ENCODE peak calls at places on chromosomes 6 and 20, in four cellular contexts. C is iPS-NIHi11, F is iris pigment epithelial cell, L is left ventricle myocardium superior. G is an unnamed sample.

GRCh38 chr20:59455392-59456341 is 148.7 kb upstream of the PHACTR3 start:
- DNase-seq in L (peak; percentile 48), F (peak; percentile 8), C (peak; percentile 55), G (peak; percentile 42)

GRCh38 chr20:33602826-33603590 is 59.1 kb upstream of the C20orf144 start:
- DNase-seq in F (peak; percentile 40), L (no peak), C (no peak), G (no peak)

GRCh38 chr6:125151715-125152114 is 1.9 kb upstream of the TPD52L1 start:
- DNase-seq in F (no peak), C (no peak), L (no peak), G (no peak)

GRCh38 chr20:49615401-49616153 is 47.6 kb upstream of the PTGIS start:
- DNase-seq in F (no peak), C (no peak), L (peak; percentile 85), G (no peak)

GRCh38 chr6:52221302-52221701 is 23.0 kb downstream of the IL17F start:
- DNase-seq in F (no peak), C (no peak), L (no peak), G (no peak)

GRCh38 chr6:163945813-163946212 is 531.3 kb downstream of the QKI start:
- DNase-seq in C (peak; percentile 28), F (no peak), L (no peak), G (no peak)

GRCh38 chr6:165146456-165146855 is 162.9 kb downstream of the C6orf118 start:
- DNase-seq in L (no peak), F (no peak), C (no peak), G (no peak)

GRCh38 chr6:4371207-4371921 is 236.0 kb upstream of the ECI2 start:
- DNase-seq in L (peak; percentile 86), C (no peak), F (peak; percentile 66), G (no peak)

GRCh38 chr6:96468681-96469224 is 52.9 kb upstream of the UFL1 start:
- DNase-seq in F (no peak), C (no peak), L (no peak), G (no peak)

GRCh38 chr6:145031001-145031400 is 704.3 kb downstream of the EPM2A start:
- DNase-seq in L (no peak), F (no peak), C (no peak), G (no peak)

GRCh38 chr6:134814076-134814709 is 135.7 kb downstream of the ALDH8A1 start:
- DNase-seq in F (peak; percentile 84), L (no peak), C (no peak), G (peak; percentile 80)

GRCh38 chr6:144285798-144286502 is 815 bp downstream of the UTRN start:
- DNase-seq in L (peak; percentile 90), C (peak; percentile 52), F (peak; percentile 51), G (peak; percentile 82)

GRCh38 chr20:63589261-63590217 is 15.5 kb upstream of the HELZ2 start:
- DNase-seq in L (no peak), F (no peak), C (no peak), G (no peak)

GRCh38 chr20:39112196-39112743 is 150.1 kb downstream of the DHX35 start:
- DNase-seq in C (peak; percentile 85), F (peak; percentile 45), L (peak; percentile 43), G (peak; percentile 81)

GRCh38 chr6:35359744-35360348 is 17.5 kb downstream of the PPARD start:
- DNase-seq in F (peak; percentile 90), L (peak; percentile 42), C (peak; percentile 42), G (no peak)

GRCh38 chr6:130453230-130453629 is 87.4 kb downstream of the TMEM200A start:
- DNase-seq in C (no peak), L (no peak), F (peak; percentile 91), G (peak; percentile 35)

GRCh38 chr20:62643521-62644043 is 1.3 kb downstream of the SLCO4A1 start:
- DNase-seq in L (no peak), C (no peak), F (no peak), G (no peak)

GRCh38 chr20:33450867-33451266 is 7.3 kb upstream of the SNTA1 start:
- DNase-seq in C (no peak), F (peak; percentile 42), L (no peak), G (no peak)

GRCh38 chr6:147201885-147202515 is 2.2 kb upstream of the STXBP5 start:
- DNase-seq in F (peak; percentile 54), L (peak; percentile 27), C (peak; percentile 18), G (peak; percentile 74)

GRCh38 chr6:147135211-147135672 is 69.0 kb upstream of the STXBP5 start:
- DNase-seq in F (peak; percentile 88), C (no peak), L (no peak), G (no peak)

GRCh38 chr20:4730782-4731181 is 9.1 kb downstream of the PRND start:
- DNase-seq in L (no peak), F (peak; percentile 15), C (peak; percentile 64), G (peak; percentile 22)

GRCh38 chr6:84615113-84615850 is 149.1 kb downstream of the TBX18 start:
- DNase-seq in F (no peak), C (no peak), L (no peak), G (no peak)

GRCh38 chr20:34022154-34022842 is 28.6 kb downstream of the RALY start:
- DNase-seq in L (no peak), F (peak; percentile 11), C (peak; percentile 56), G (peak; percentile 63)

GRCh38 chr6:5290500-5290899 is 29.2 kb downstream of the FARS2 start:
- DNase-seq in F (no peak), L (no peak), C (no peak), G (no peak)

GRCh38 chr6:37679539-37680476 is 17.9 kb downstream of the MDGA1 start:
- DNase-seq in F (no peak), C (peak; percentile 65), L (no peak), G (peak; percentile 72)

GRCh38 chr6:36627801-36628246 is 33.7 kb downstream of the SRSF3 start:
- DNase-seq in F (peak; percentile 63), C (no peak), L (peak; percentile 52), G (no peak)

GRCh38 chr20:38270869-38271608 is 10.5 kb upstream of the KIAA1755 start:
- DNase-seq in F (peak; percentile 98), L (peak; percentile 80), C (no peak), G (no peak)

GRCh38 chr6:107763959-107764358 is 60.2 kb downstream of the SCML4 start:
- DNase-seq in C (no peak), L (no peak), F (peak; percentile 64), G (no peak)

GRCh38 chr6:44593539-44593944 is 206.0 kb downstream of the CDC5L start:
- DNase-seq in F (peak; percentile 58), C (peak; percentile 78), L (no peak), G (peak; percentile 98)

GRCh38 chr6:25883536-25883935 is 9.5 kb upstream of the SLC17A3 start:
- DNase-seq in F (peak; percentile 15), L (no peak), C (no peak), G (no peak)

GRCh38 chr6:73657201-73657600 is 3.4 kb upstream of the SLC17A5 start:
- DNase-seq in C (no peak), L (no peak), F (no peak), G (peak; percentile 23)

GRCh38 chr6:162190936-162191335 is 536.6 kb downstream of the PRKN start:
- DNase-seq in L (no peak), C (no peak), F (no peak), G (no peak)

GRCh38 chr6:7914991-7915789 is 4.6 kb upstream of the TXNDC5 start:
- DNase-seq in F (peak; percentile 63), L (peak; percentile 77), C (no peak), G (no peak)

GRCh38 chr20:54197621-54198604 is 10.0 kb upstream of the PFDN4 start:
- DNase-seq in F (peak; percentile 77), L (no peak), C (no peak), G (peak; percentile 68)

GRCh38 chr20:41508335-41508734 is 109.8 kb downstream of the CHD6 start:
- DNase-seq in L (no peak), C (no peak), F (no peak), G (no peak)

GRCh38 chr6:47117314-47117713 is 75.2 kb upstream of the ADGRF1 start:
- DNase-seq in C (no peak), F (no peak), L (no peak), G (no peak)

G was measured in mesendoderm.